ENCODE peak calls at places on chromosomes 2 and 18, in five cellular contexts. I is IMR-90, R is neural progenitor cell, P is PC-3, T is fibroblast of lung. Y is an unnamed sample.

GRCh38 chr2:190507135-190507534 is 27.4 kb downstream of the NEMP2 start:
- DNase-seq in I (no peak), T (no peak), P (no peak), R (no peak), Y (no peak)

GRCh38 chr2:241762321-241762932 is 14.2 kb upstream of the GAL3ST2 start:
- DNase-seq in P (peak), I (no peak), T (no peak), R (peak), Y (no peak)

GRCh38 chr2:172962824-172963223 is 112.8 kb upstream of the MAP3K20 start:
- DNase-seq in T (peak), P (peak), R (no peak), I (peak), Y (peak)

GRCh38 chr2:15850534-15850933 is 89.8 kb upstream of the MYCN start:
- DNase-seq in I (no peak), P (no peak), R (no peak), T (no peak), Y (no peak)

GRCh38 chr2:117128471-117128870 is 686.0 kb upstream of the DDX18 start:
- DNase-seq in I (no peak), T (peak), P (no peak), R (no peak), Y (no peak)

GRCh38 chr2:118295592-118296390 is 207.5 kb downstream of the INSIG2 start:
- DNase-seq in P (no peak), R (no peak), T (no peak), I (no peak), Y (no peak)

GRCh38 chr2:2324119-2324518 is 7.0 kb downstream of the MYT1L start:
- DNase-seq in P (no peak), T (no peak), I (no peak), R (no peak), Y (no peak)

GRCh38 chr2:98453531-98453930 is 8.9 kb downstream of the INPP4A start:
- DNase-seq in I (no peak), T (no peak), P (no peak), R (no peak), Y (no peak)

GRCh38 chr2:168394262-168394661 is 61.8 kb upstream of the CERS6 start:
- DNase-seq in I (no peak), T (no peak), R (no peak), P (no peak), Y (no peak)

GRCh38 chr2:180722551-180723239 is 257.7 kb upstream of the UBE2E3 start:
- DNase-seq in I (peak), P (peak), T (peak), R (no peak), Y (peak)

GRCh38 chr2:231204146-231204545 is 5.7 kb downstream of the ARMC9 start:
- DNase-seq in T (no peak), R (no peak), P (no peak), I (no peak), Y (no peak)

GRCh38 chr2:47043891-47044239 is 111.2 kb downstream of the STPG4 start:
- DNase-seq in I (no peak), T (no peak), P (peak), R (no peak), Y (no peak)

GRCh38 chr2:238868067-238868524 is 20.2 kb downstream of the TWIST2 start:
- DNase-seq in P (no peak), T (peak), R (no peak), I (no peak), Y (no peak)

GRCh38 chr2:17835511-17835910 is 19.3 kb downstream of the MSGN1 start:
- DNase-seq in R (no peak), I (no peak), T (peak), P (no peak), Y (no peak)

GRCh38 chr18:50466634-50467033 is 91.8 kb downstream of the SKA1 start:
- DNase-seq in R (no peak), T (no peak), P (peak), I (no peak), Y (no peak)

GRCh38 chr2:28681216-28681981 is 70.2 kb upstream of the PPP1CB start:
- DNase-seq in I (peak), P (no peak), R (no peak), T (peak), Y (peak)

GRCh38 chr2:121895723-121896571 is 140.5 kb downstream of the TSN start:
- DNase-seq in R (no peak), P (no peak), T (no peak), I (no peak), Y (no peak)

GRCh38 chr2:240411261-240412160 is 24.0 kb upstream of the GPC1 start:
- DNase-seq in R (no peak), T (no peak), I (no peak), P (no peak), Y (no peak)

GRCh38 chr2:72140621-72140960 is 7.1 kb downstream of the CYP26B1 start:
- DNase-seq in I (no peak), P (no peak), T (no peak), R (no peak), Y (no peak)

GRCh38 chr2:200747668-200748618 is 63.8 kb upstream of the BZW1 start:
- DNase-seq in I (peak), P (peak), T (peak), R (no peak), Y (no peak)

GRCh38 chr2:27494944-27495554 is at the start of gene FNDC4:
- DNase-seq in P (peak), I (no peak), R (peak), T (peak), Y (no peak)

GRCh38 chr18:80246656-80247402 is 485 bp downstream of the PARD6G start:
- DNase-seq in T (peak), R (peak), P (peak), I (no peak), Y (peak)

GRCh38 chr18:58335821-58336220 is 291.8 kb downstream of the NEDD4L start:
- DNase-seq in I (no peak), R (no peak), T (peak), P (no peak), Y (no peak)

GRCh38 chr2:121529439-121530209 is 1.1 kb upstream of the RNU4ATAC start:
- DNase-seq in I (peak), R (peak), T (peak), P (peak), Y (no peak)

GRCh38 chr2:124609667-124610066 is 584.6 kb downstream of the CNTNAP5 start:
- DNase-seq in R (no peak), P (no peak), I (no peak), T (no peak), Y (no peak)

GRCh38 chr18:10032331-10032979 is 118.6 kb downstream of the VAPA start:
- DNase-seq in I (no peak), T (peak), R (peak), P (no peak), Y (no peak)

GRCh38 chr2:200966770-200967169 is 3.3 kb upstream of the ORC2 start:
- DNase-seq in P (peak), R (no peak), I (peak), T (peak), Y (peak)

DNA sequence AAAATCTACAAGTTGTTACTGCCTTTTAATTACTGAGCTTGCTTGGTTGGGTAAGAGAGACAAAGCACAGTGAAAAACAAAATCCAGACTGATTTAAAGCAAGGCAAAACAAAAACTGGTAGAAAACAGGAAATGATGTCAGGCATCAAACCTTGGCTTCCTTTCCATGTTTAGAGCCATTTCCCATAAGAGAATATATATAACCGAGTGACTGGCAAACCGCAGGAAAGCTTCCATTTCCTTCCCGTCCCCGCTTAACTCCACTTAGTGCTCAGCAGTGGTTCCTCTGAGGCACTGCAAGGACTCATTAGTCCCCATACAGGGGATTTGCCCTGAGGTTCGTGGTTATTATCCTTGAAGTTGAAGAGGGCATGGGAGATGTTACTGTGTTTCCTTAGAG is 446.3 kb downstream of the LPIN1 start:
- DNase-seq in P (no peak), T (no peak), I (no peak), R (no peak), Y (no peak)
- H3K9ac ChIP-seq in P (no peak), T (no peak), I (no peak), R (no peak), Y (no peak)

DNA sequence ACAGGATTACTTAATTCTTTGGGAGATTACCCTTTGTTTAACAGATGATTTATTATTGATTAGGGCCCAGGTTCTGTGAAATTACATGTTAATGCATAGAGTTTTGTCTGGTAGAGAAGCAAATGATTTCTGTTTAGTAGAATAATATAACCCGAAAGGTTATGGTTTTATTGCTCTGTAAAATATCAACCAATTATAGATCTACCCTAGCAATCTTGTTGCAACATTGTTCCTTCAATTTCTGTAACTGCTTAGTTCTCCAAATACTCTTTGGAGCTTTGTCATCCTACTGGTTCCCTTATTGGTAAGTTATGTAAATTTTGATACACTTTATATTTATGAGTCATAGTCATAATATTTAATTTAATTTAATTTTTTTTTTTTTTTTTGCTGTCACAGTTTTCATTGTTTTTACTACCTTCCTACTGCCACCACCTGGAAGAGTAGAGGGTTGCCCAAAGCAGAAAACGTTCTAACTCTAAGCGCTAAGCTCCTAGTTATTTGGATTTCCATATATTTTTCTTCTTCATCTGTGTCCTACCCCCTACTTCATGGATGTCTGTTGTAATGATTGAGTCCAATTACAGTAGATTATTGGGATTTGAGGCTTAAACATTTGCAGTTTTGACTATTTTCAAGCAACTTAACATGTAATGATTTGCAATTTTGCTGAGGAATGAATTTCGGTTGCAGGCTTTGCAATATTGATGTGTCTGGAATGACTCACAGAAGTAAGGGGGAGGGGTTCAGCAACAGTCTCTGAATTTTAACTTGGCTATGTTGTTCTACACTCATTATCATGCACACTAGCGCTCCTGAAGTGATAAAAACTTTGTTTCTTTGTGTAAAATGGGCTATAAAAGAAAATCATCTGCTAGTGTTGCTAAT is 51.0 kb downstream of the NABP1 start:
- DNase-seq in I (peak), R (no peak), P (peak), T (peak), Y (no peak)
- H3K27ac ChIP-seq in I (no peak), R (no peak), P (no peak), T (no peak), Y (no peak)

GRCh38 chr2:161241894-161242293 is 66.3 kb upstream of the PSMD14 start:
- DNase-seq in P (no peak), R (no peak), T (no peak), I (no peak), Y (no peak)

GRCh38 chr2:161237397-161238263 is 70.6 kb upstream of the PSMD14 start:
- DNase-seq in I (peak), R (peak), P (peak), T (peak), Y (peak)

GRCh38 chr2:161238559-161239415 is 69.4 kb upstream of the PSMD14 start:
- DNase-seq in T (peak), I (peak), R (peak), P (peak), Y (peak)

GRCh38 chr2:161238264-161238558 is 70.0 kb upstream of the PSMD14 start:
- DNase-seq in T (no peak), R (no peak), I (no peak), P (no peak), Y (peak)

DNA sequence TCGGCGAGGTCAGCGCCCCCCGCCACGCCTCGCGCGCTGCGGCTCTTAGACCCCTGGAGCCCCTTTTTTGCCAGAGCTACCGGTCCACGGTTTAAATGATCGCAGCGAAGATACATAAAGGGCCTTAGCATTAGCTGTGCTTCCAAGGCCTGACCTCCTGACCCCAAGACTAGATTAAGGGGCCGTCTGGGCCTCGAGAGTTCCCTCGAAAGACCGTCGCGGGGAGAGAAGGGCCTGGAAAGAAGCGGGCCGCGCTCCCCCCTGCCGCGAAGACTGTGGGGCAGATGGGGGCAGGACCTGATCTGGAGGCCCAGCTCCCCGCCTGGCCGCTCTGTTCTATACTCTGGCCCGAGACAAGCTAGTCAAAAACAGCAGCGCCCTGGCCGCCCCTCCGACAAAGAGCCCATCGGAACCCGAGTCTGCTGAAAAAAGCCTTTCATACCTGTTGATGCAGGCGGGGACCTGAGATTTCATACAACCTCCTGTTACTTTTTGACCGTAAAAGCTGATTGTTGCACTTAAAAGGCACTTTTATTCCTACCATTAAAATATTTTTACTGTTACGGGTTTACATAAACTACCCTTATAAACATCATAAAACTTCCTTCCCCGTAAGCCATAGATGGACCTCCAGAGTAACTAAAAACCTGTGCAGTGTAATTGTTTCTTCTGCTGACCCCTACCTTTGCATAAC is 68.7 kb upstream of the PSMD14 start:
- DNase-seq in R (peak), P (no peak), I (no peak), T (no peak), Y (no peak)
- H3K4me2 ChIP-seq in R (peak), P (no peak), I (no peak), T (no peak), Y (peak)

GRCh38 chr2:226079677-226080076 is 680.2 kb downstream of the NYAP2 start:
- DNase-seq in P (peak), I (peak), T (peak), R (no peak), Y (peak)
- H3K9ac ChIP-seq in P (no peak), I (no peak), T (no peak), R (no peak), Y (no peak)